ENCODE peak calls at places on chromosome 13, in four cellular contexts. J, B, M and L are unnamed samples.

GRCh38 chr13:113820813-113821651 is 42.8 kb downstream of the GAS6 start:
- DNase-seq in J (peak), B (peak), M (no peak), L (no peak)

GRCh38 chr13:99374994-99375805 is 68.0 kb upstream of the GPR183 start:
- DNase-seq in J (no peak), B (peak), M (peak), L (no peak)

GRCh38 chr13:113926951-113927660 is 46.8 kb downstream of the C13orf46 start:
- DNase-seq in J (no peak), B (no peak), M (no peak), L (no peak)

GRCh38 chr13:42549555-42549941 is 24.4 kb upstream of the TNFSF11 start:
- DNase-seq in J (no peak), B (no peak), M (no peak), L (no peak)

GRCh38 chr13:27125357-27126282 is 46.0 kb downstream of the USP12 start:
- DNase-seq in J (no peak), B (no peak), M (no peak), L (no peak)

GRCh38 chr13:94139393-94139995 is 340.0 kb downstream of the DCT start:
- DNase-seq in J (no peak), B (no peak), M (no peak), L (no peak)

GRCh38 chr13:66405908-66406802 is 824.0 kb downstream of the PCDH9 start:
- DNase-seq in J (no peak), B (no peak), M (no peak), L (no peak)

GRCh38 chr13:37127706-37128241 is 22.3 kb upstream of the CSNK1A1L start:
- DNase-seq in J (no peak), B (no peak), M (no peak), L (no peak)

GRCh38 chr13:50053844-50054243 is 38.6 kb downstream of the KCNRG start:
- DNase-seq in J (no peak), B (no peak), M (no peak), L (no peak)

GRCh38 chr13:43153436-43154082 is 130.2 kb downstream of the DNAJC15 start:
- DNase-seq in J (no peak), B (no peak), M (no peak), L (no peak)

GRCh38 chr13:19605161-19605955 is 28.1 kb upstream of the MPHOSPH8 start:
- DNase-seq in J (no peak), B (no peak), M (no peak), L (no peak)